ENCODE peak calls at places on chromosomes 11 and 22, in eight cellular contexts. T is HAP-1; E is T-cell; M is activated T-cell treated with anti-CD3 and anti-CD28 coated beads for 1 hour; P is upper lobe of left lung; C is CD8-positive, alpha-beta memory T cell; J is ovary; K is fibroblast of mammary gland. D is an unnamed sample.

GRCh38 chr22:49704345-49705215 is 123.1 kb downstream of the BRD1 start:
- DNase-seq in P (no peak), K (no peak), T (no peak), J (no peak), M (no peak), E (no peak), C (no peak), D (no peak)

GRCh38 chr11:131195801-131196517 is 174.5 kb upstream of the NTM start:
- DNase-seq in M (no peak), T (no peak), C (no peak), E (no peak), K (peak; percentile 17), P (peak; percentile 24), J (peak; percentile 20), D (no peak)

GRCh38 chr11:71449596-71449995 is 1.4 kb upstream of the DHCR7 start:
- DNase-seq in M (no peak), E (no peak), P (no peak), T (no peak), J (no peak), K (no peak), C (no peak), D (no peak)

GRCh38 chr22:46515208-46516111 is 22.0 kb downstream of the CELSR1 start:
- DNase-seq in M (no peak), K (no peak), E (no peak), C (no peak), T (no peak), P (no peak), J (no peak), D (no peak)

GRCh38 chr22:44360686-44361381 is 48.1 kb upstream of the SHISAL1 start:
- DNase-seq in T (no peak), E (no peak), J (peak; percentile 48), K (peak; percentile 64), P (peak; percentile 57), M (no peak), C (no peak), D (no peak)

GRCh38 chr11:95371147-95371546 is 140.1 kb upstream of the SESN3 start:
- DNase-seq in T (peak; percentile 71), M (no peak), P (peak; percentile 24), E (no peak), C (no peak), K (no peak), J (no peak), D (no peak)

GRCh38 chr11:117408356-117408755 is 80.7 kb downstream of the CEP164 start:
- DNase-seq in C (no peak), J (no peak), K (no peak), T (no peak), P (no peak), E (no peak), M (no peak), D (no peak)

GRCh38 chr22:41358927-41359326 is 22.8 kb upstream of the TEF start:
- DNase-seq in E (no peak), M (no peak), J (no peak), K (no peak), P (no peak), T (no peak), C (no peak), D (no peak)

GRCh38 chr11:62665075-62665629 is at the start of the genes C11orf98 and CSKMT:
- DNase-seq in E (peak; percentile 95), K (peak; percentile 89), T (peak; percentile 89), J (peak; percentile 97), M (peak; percentile 94), P (peak; percentile 93), C (peak; percentile 96), D (peak; percentile 92)

GRCh38 chr11:107591098-107591445 is at the start of gene ELMOD1:
- DNase-seq in J (peak; percentile 25), K (peak; percentile 19), E (no peak), P (no peak), T (peak; percentile 42), M (no peak), C (peak; percentile 21), D (no peak)

GRCh38 chr22:38034278-38034882 is 22.8 kb upstream of the PICK1 start:
- DNase-seq in C (no peak), M (no peak), T (peak; percentile 24), K (peak; percentile 93), P (peak; percentile 69), E (no peak), J (peak; percentile 50), D (no peak)